ENCODE peak calls at places on chromosomes 6 and 20, in six cellular contexts. M is OCI-LY7; E is left ventricle myocardium inferior; P is CD8-positive, alpha-beta T cell; B is PC-3; Q is heart right ventricle. Z is an unnamed sample.

GRCh38 chr6:70072540-70073179 is 206.3 kb downstream of the COL19A1 start:
- DNase-seq in E (no peak), Q (no peak), B (no peak), M (no peak), P (no peak), Z (no peak)

GRCh38 chr6:14612016-14612415 is 494.4 kb downstream of the CD83 start:
- DNase-seq in M (no peak), P (no peak), E (no peak), Q (no peak), B (peak; percentile 63), Z (peak; percentile 14)

GRCh38 chr20:62244644-62245108 is 6.4 kb downstream of the OSBPL2 start:
- DNase-seq in B (no peak), Q (no peak), P (no peak), M (no peak), E (no peak), Z (no peak)

GRCh38 chr6:166375013-166375412 is 7.7 kb downstream of the MPC1 start:
- DNase-seq in P (no peak), M (no peak), B (no peak), Q (no peak), E (no peak), Z (no peak)

GRCh38 chr6:117317261-117317660 is 51.9 kb downstream of the VGLL2 start:
- DNase-seq in E (no peak), Q (no peak), P (no peak), B (peak; percentile 59), M (peak; percentile 1), Z (peak; percentile 2)

GRCh38 chr6:125753218-125753936 is 3.9 kb downstream of the HEY2 start:
- DNase-seq in Q (no peak), M (peak; percentile 41), E (no peak), P (no peak), B (peak; percentile 46), Z (no peak)

GRCh38 chr6:11313207-11313606 is 80.7 kb upstream of the NEDD9 start:
- DNase-seq in E (no peak), Q (no peak), B (no peak), P (no peak), M (no peak), Z (no peak)

GRCh38 chr20:25247666-25248500 is at the start of gene PYGB:
- DNase-seq in B (peak; percentile 79), E (peak; percentile 78), M (peak; percentile 81), Q (peak; percentile 79), P (peak; percentile 70), Z (peak; percentile 63)

GRCh38 chr6:98847767-98848538 is 13.6 kb downstream of the POU3F2 start:
- DNase-seq in M (no peak), Q (peak; percentile 15), P (no peak), E (no peak), B (no peak), Z (no peak)

GRCh38 chr20:12414446-12415274 is 497.0 kb downstream of the BTBD3 start:
- DNase-seq in Q (no peak), P (no peak), B (peak; percentile 87), E (no peak), M (no peak), Z (no peak)

GRCh38 chr6:73983367-73983766 is 287.4 kb downstream of the CD109 start:
- DNase-seq in P (no peak), Q (no peak), B (no peak), M (no peak), E (no peak), Z (peak; percentile 43)

GRCh38 chr6:162343196-162343901 is 384.2 kb downstream of the PRKN start:
- DNase-seq in B (no peak), E (no peak), M (no peak), P (no peak), Q (no peak), Z (no peak)

GRCh38 chr20:41180599-41181333 is 43.4 kb downstream of the PLCG1 start:
- DNase-seq in Q (no peak), B (no peak), M (no peak), E (no peak), P (no peak), Z (no peak)

GRCh38 chr6:81562169-81562568 is 190.3 kb downstream of the TENT5A start:
- DNase-seq in Q (no peak), E (no peak), M (no peak), B (peak; percentile 49), P (no peak), Z (peak; percentile 69)

GRCh38 chr6:15255481-15256414 is 9.9 kb downstream of the JARID2 start:
- DNase-seq in B (no peak), E (no peak), M (peak; percentile 89), P (no peak), Q (no peak), Z (no peak)

GRCh38 chr6:113182370-113183141 is 674.6 kb upstream of the MARCKS start:
- DNase-seq in E (no peak), P (no peak), Q (no peak), M (no peak), B (peak; percentile 85), Z (peak; percentile 29)

GRCh38 chr6:20319520-20320357 is 81.9 kb upstream of the E2F3 start:
- DNase-seq in M (peak; percentile 82), B (no peak), E (no peak), P (peak; percentile 76), Q (peak; percentile 32), Z (no peak)

GRCh38 chr20:45949542-45950329 is 15.3 kb downstream of the PCIF1 start:
- DNase-seq in Q (no peak), E (no peak), M (no peak), B (no peak), P (no peak), Z (no peak)

GRCh38 chr20:45950330-45950646 is 15.8 kb downstream of the PCIF1 start:
- DNase-seq in B (no peak), M (no peak), E (no peak), P (no peak), Q (no peak), Z (no peak)

GRCh38 chr20:45947110-45947866 is 12.8 kb downstream of the PCIF1 start:
- DNase-seq in Q (no peak), M (no peak), E (no peak), B (no peak), P (no peak), Z (no peak)

GRCh38 chr20:45948261-45948733 is 13.8 kb downstream of the PCIF1 start:
- DNase-seq in M (no peak), E (no peak), Q (no peak), P (no peak), B (no peak), Z (no peak)

DNA sequence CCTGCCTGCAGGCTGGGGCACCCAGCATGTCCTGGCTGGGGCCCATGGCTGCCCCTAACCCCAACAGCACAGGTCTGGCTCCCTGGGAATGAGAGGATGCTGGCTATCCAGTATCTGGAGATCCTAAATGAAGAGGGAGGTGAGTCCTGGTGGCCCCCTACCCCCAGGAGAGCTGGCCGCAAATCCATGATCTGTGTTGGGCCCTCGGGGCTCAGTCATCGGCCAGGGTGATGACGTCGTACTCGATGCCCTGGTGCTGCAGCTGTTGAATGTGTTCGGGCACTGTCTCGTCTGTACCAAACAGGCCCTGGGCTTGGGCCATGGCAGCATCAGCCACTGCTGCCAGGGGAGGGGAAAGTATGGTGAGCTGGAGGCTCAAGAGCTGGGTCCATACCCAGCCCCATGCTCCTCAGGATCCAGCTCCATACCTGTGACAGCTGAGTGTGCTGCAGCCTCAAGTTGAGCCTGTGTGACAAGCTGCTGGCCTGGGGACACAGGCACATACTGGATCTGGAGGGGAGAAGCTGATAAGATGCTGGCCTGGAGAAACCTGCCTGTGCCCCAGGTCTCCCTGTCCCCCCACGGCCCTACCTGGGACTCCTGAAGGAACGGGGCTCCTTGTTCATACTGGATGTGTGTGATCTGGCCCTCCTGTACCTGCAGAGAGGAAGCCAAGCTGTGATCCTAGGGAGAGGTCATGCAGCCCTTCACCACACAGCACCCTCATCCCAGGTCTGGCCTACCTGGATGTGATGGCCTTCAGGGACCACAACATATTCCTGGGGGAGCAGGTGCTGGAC is 14.5 kb downstream of the PCIF1 start:
- DNase-seq in P (no peak), Q (peak; percentile 11), M (no peak), B (no peak), E (no peak), Z (no peak)
- H3K36me3 ChIP-seq in P (peaks cover 81% of the 10 kb centered on the region), Q (peaks cover 100% of the 10 kb centered on the region), M (peaks cover 97% of the 10 kb centered on the region), B (peaks cover 56% of the 10 kb centered on the region), E (peaks cover 100% of the 10 kb centered on the region), Z (peaks cover 86% of the 10 kb centered on the region)

GRCh38 chr20:44485078-44485829 is 9.6 kb downstream of the TTPAL start:
- DNase-seq in B (no peak), P (no peak), E (no peak), M (no peak), Q (no peak), Z (no peak)

GRCh38 chr20:44480097-44480496 is 4.4 kb downstream of the TTPAL start:
- DNase-seq in E (no peak), Q (no peak), M (no peak), P (no peak), B (no peak), Z (no peak)

GRCh38 chr20:44485830-44486198 is 10.1 kb downstream of the TTPAL start:
- DNase-seq in M (no peak), Q (no peak), P (no peak), B (no peak), E (no peak), Z (no peak)

GRCh38 chr20:44481719-44482416 is 6.2 kb downstream of the TTPAL start:
- DNase-seq in B (no peak), P (no peak), Q (no peak), M (no peak), E (no peak), Z (no peak)

GRCh38 chr20:44483112-44483511 is 7.4 kb downstream of the TTPAL start:
- DNase-seq in E (no peak), P (no peak), Q (no peak), B (no peak), M (no peak), Z (no peak)
- H3K36me3 ChIP-seq in E (peaks cover 60% of the 10 kb centered on the region), P (peaks cover 24% of the 10 kb centered on the region), Q (peaks cover 79% of the 10 kb centered on the region), B (peaks cover 25% of the 10 kb centered on the region), M (peaks cover 75% of the 10 kb centered on the region), Z (peaks cover 43% of the 10 kb centered on the region)

GRCh38 chr20:10641893-10642292 is 31.9 kb downstream of the JAG1 start:
- DNase-seq in M (no peak), Q (no peak), B (no peak), P (no peak), E (no peak), Z (no peak)

GRCh38 chr20:10644458-10645204 is 29.2 kb downstream of the JAG1 start:
- DNase-seq in E (no peak), B (no peak), Q (no peak), M (no peak), P (no peak), Z (no peak)

GRCh38 chr20:10645205-10645570 is 28.6 kb downstream of the JAG1 start:
- DNase-seq in M (no peak), Q (no peak), E (no peak), B (no peak), P (no peak), Z (no peak)

GRCh38 chr20:10642859-10643559 is 30.8 kb downstream of the JAG1 start:
- DNase-seq in Q (no peak), B (no peak), M (no peak), P (no peak), E (no peak), Z (no peak)

DNA sequence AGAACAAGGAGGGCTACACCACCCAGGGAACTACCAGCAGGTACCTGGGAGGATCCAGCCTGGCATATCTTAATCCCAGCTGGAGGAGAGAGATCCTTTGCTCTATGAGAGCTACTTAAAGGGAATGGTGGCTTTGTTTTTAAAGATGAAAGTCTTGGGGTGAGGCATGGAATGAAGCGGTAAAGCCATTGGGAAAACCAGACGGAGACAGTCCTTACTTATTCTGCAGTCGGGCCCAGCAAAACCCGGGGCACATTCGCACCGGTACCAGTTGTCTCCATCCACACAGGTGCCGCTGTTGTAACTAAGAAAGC is 30.3 kb downstream of the JAG1 start:
- DNase-seq in B (no peak), M (no peak), Q (no peak), E (no peak), P (no peak), Z (no peak)
- H3K36me3 ChIP-seq in B (peaks cover 98% of the 10 kb centered on the region), M (no peaks in the 10 kb centered on the region), Q (peaks cover 98% of the 10 kb centered on the region), E (peaks cover 99% of the 10 kb centered on the region), P (no peaks in the 10 kb centered on the region), Z (peaks cover 91% of the 10 kb centered on the region)

GRCh38 chr20:10429443-10429981 is 4.5 kb downstream of the MKKS start:
- DNase-seq in E (no peak), Q (no peak), P (no peak), M (no peak), B (no peak), Z (no peak)
- H3K36me3 ChIP-seq in E (no peaks in the 10 kb centered on the region), Q (peaks cover 13% of the 10 kb centered on the region), P (no peaks in the 10 kb centered on the region), M (no peaks in the 10 kb centered on the region), B (peaks cover 10% of the 10 kb centered on the region), Z (no peaks in the 10 kb centered on the region)